ENCODE peak calls at places on chromosomes 1 and 21, in four cellular contexts. Z is mesothelial cell of epicardium, V is fibroblast of the aortic adventitia, R is H9. J is an unnamed sample.

GRCh38 chr1:83102630-83103071 is 896.3 kb downstream of the TTLL7 start:
- DNase-seq in Z (no peak), R (no peak), V (no peak), J (no peak)

GRCh38 chr21:42006765-42007164 is 3.4 kb downstream of the ZBTB21 start:
- DNase-seq in Z (no peak), V (no peak), R (no peak), J (no peak)

GRCh38 chr1:171623651-171624331 is 1.7 kb downstream of the MYOCOS start:
- DNase-seq in Z (no peak), R (no peak), V (no peak), J (no peak)

GRCh38 chr1:41679994-41680393 is 195.5 kb upstream of the EDN2 start:
- DNase-seq in V (no peak), R (no peak), Z (no peak), J (no peak)

GRCh38 chr1:114316204-114316603 is 162.5 kb upstream of the SYT6 start:
- DNase-seq in V (no peak), R (no peak), Z (no peak), J (no peak)

GRCh38 chr1:223221686-223222085 is 78.6 kb upstream of the TLR5 start:
- DNase-seq in V (no peak), Z (no peak), R (peak), J (no peak)

GRCh38 chr1:53957231-53957818 is 11.2 kb downstream of the LRRC42 start:
- DNase-seq in V (peak), R (no peak), Z (no peak), J (no peak)

GRCh38 chr1:30668546-30669327 is 54.6 kb downstream of the MATN1 start:
- DNase-seq in V (peak), Z (no peak), R (no peak), J (no peak)

GRCh38 chr1:21311016-21311415 is 20.8 kb upstream of the ECE1 start:
- DNase-seq in Z (no peak), R (no peak), V (no peak), J (no peak)

GRCh38 chr1:41641483-41641829 is 157.0 kb upstream of the EDN2 start:
- DNase-seq in R (no peak), V (no peak), Z (no peak), J (no peak)

GRCh38 chr1:72435025-72435424 is 152.7 kb upstream of the NEGR1 start:
- DNase-seq in Z (no peak), R (no peak), V (peak), J (no peak)

GRCh38 chr21:16588433-16588860 is 858.7 kb downstream of the USP25 start:
- DNase-seq in R (peak), V (peak), Z (peak), J (no peak)

GRCh38 chr1:236059011-236059410 is 5.9 kb downstream of the NID1 start:
- DNase-seq in Z (no peak), V (no peak), R (no peak), J (no peak)

GRCh38 chr1:23283660-23284602 is 60.2 kb downstream of the HNRNPR start:
- DNase-seq in V (peak), Z (no peak), R (no peak), J (no peak)

GRCh38 chr1:30258876-30259275 is 464.5 kb downstream of the MATN1 start:
- DNase-seq in R (no peak), Z (no peak), V (no peak), J (no peak)

GRCh38 chr1:220924331-220924730 is 45.1 kb downstream of the HLX start:
- DNase-seq in Z (no peak), R (no peak), V (no peak), J (no peak)

GRCh38 chr1:181083842-181084605 is 4.5 kb upstream of the IER5 start:
- DNase-seq in V (peak), R (peak), Z (no peak), J (peak)

GRCh38 chr1:174984952-174985351 is 14.8 kb upstream of the CACYBP start:
- DNase-seq in Z (no peak), V (no peak), R (no peak), J (no peak)
- TF ChIP-seq CTCF in Z (no peak), V (no peak), R (no peak), J (no peak)

DNA sequence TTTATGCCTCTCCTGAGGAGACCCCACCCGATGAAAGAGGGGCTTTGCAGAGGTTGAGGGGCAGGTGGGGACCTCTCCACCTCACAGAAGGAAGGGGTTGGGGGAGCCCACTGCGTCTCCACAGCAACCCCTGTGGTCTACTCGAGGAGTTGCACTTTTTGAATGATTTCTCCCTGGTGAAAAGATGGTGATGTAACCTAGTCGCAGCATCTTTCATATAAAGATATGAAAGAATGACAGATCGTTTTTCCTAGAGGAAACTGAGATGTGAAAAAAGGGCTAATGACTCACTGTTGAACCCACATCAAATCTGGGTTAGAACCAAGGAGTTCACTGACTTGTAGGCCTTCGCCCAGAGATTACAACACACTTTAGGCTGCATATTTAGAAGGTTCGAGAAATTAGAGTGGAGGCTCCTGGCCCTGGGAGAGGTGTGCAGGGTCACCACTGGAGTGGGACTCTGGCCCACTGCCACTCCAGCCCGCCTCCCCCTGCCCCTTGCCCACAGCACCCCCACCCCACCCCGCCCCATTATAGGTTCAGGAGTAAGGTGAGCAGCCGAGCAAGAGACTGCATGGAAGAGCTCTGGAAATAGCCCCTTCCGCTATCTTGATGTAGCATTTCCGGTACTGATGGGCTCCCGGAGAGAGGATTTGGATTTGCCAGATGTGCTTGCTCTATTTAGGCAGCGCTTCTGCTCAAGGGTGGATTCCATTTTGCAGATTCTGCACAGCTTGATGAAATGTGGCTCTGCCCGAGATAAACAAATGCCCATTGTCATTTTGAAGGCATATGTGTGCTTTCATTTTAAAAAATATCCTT is 6.7 kb downstream of the TGFB2 start:
- DNase-seq in R (peak), Z (no peak), V (peak), J (peak)
- TF ChIP-seq CTCF in R (peak), Z (no peak), V (peak), J (no peak)

GRCh38 chr1:48680411-48681035 is 96.2 kb downstream of the BEND5 start:
- DNase-seq in R (peak), V (no peak), Z (no peak), J (no peak)
- TF ChIP-seq CTCF in R (peak), V (no peak), Z (no peak), J (no peak)

DNA sequence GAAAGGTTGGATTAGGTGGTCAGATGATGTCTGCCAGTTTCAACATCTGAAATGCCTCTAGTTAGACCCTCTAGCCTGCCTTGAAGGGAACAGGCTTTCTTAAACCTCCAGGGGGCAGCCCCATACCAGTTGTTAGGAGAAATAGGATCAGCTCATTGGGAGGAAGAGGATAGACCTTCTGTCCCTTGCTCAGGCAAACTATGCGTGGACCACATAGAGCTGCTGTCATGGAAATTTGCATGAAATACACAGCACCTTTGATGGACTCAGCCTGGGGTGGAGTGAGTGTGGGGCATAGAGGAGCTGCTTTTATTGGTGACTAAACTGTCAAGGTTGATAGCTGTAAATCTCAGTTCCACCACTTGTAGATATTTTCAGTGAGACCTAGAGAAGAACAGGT is 38.4 kb upstream of the SPAG17 start:
- DNase-seq in V (peak), Z (no peak), R (peak), J (no peak)
- TF ChIP-seq CTCF in V (peak), Z (no peak), R (peak), J (no peak)

DNA sequence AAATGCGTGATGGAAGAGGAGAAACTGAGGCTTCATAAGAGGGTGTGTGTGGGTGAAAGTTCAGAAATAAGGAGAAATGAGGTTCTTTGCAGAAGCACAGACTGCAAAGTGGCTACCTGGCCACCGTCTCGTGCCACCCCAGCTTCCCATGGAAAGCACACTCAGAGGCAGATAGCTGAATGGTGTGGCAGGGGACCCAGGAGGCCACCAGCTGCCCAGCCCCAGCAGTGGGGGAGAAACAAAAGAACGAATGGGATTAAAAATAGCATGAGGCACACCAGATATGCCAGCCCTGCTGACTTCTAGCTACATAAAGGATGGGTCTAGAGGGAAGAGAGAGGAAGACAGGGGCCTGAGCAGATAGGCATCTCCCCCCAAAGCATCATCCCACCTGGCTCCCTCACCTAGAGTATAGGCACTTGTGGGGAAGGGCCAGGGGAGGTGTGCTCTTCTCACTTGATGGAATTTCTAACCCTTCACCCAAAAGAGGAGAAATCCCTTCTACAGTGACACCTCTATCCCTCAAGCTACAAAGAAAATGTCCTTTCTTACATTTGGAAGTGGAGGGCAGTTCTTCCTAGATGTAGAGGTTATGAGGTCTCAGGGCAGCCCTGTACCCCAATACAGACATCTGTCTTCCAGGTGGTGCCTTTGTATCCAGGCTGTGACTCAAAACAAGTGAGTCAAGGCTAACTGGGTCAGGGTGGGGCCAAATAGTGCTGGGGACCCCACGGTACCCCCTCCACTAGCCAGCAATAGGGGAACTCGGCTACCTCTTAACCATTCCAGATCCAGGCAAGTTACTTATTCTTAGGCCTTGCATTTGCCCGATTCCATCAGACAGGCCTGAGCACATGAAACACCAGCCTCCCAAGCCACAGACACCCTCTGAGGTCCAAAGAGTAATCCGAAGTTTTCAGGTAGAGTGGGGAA is 3.5 kb downstream of the HDGF start:
- DNase-seq in R (no peak), V (no peak), Z (no peak), J (no peak)
- TF ChIP-seq CTCF in R (peak), V (no peak), Z (no peak), J (no peak)

GRCh38 chr1:212783976-212784375 is 7.6 kb downstream of the NSL1 start:
- DNase-seq in R (no peak), Z (no peak), V (no peak), J (no peak)
- TF ChIP-seq CTCF in R (no peak), Z (no peak), V (no peak), J (no peak)

GRCh38 chr1:42861014-42861399 is 14.6 kb downstream of the ZNF691 start:
- DNase-seq in Z (no peak), R (no peak), V (no peak), J (no peak)

GRCh38 chr1:42860339-42861013 is 14.1 kb downstream of the ZNF691 start:
- DNase-seq in Z (no peak), R (no peak), V (no peak), J (no peak)
- TF ChIP-seq CTCF in Z (no peak), R (peak), V (peak), J (no peak)

DNA sequence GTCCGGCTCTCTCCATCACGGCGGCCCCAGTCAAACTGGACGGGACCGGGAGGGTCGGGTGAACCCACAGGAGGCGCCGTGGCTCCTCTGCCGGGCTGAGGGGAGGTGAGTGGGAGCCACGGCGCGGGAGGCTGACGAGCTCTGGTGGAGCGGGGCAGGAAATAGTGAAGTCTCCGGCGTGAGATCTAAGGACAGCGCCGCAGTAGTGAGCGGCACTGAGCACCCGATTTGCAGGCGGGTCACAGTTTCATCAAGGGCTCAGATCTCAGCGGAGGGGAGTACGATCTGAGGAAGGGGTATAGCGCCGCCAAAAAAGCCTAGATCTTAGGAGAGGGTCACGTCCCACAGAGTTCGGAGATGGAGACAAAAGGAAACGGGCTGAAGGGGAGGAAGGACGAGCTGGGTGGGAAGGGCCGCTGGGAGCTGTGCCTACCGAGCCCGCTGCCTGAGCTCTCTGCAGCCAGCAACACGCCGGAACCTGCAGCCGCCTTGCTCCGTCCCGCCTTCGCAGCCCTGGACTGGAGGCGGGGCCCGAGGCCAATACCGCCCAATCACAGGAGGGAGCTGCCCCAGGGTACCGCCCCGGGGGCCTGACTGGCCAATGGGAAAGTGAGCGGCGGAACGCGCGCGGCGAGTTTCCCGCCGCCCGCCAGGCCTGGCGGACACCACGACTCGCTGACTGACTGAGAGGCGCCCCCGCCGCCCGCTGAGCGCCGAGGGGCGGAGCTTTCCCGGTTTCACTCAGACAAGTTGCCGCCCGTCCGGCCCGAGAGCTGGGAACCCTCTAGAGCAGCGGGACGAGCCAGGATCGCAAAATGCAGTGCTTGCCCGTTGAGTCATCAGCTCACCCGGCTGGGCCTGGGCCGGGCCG is 1.9 kb downstream of the SFN start:
- DNase-seq in R (peak), V (peak), Z (peak), J (peak)
- TF ChIP-seq CTCF in R (no peak), V (no peak), Z (no peak), J (no peak)

GRCh38 chr21:39097335-39097861 is 85.9 kb downstream of the PSMG1 start:
- DNase-seq in V (no peak), Z (no peak), R (no peak), J (no peak)
- TF ChIP-seq CTCF in V (no peak), Z (no peak), R (no peak), J (no peak)

GRCh38 chr21:27143476-27143875 is 176.6 kb upstream of the ADAMTS5 start:
- DNase-seq in V (no peak), Z (no peak), R (no peak), J (no peak)

GRCh38 chr21:27149034-27149433 is 182.1 kb upstream of the ADAMTS5 start:
- DNase-seq in V (peak), Z (no peak), R (no peak), J (no peak)

GRCh38 chr21:27146268-27146667 is 179.4 kb upstream of the ADAMTS5 start:
- DNase-seq in R (no peak), Z (no peak), V (no peak), J (no peak)

DNA sequence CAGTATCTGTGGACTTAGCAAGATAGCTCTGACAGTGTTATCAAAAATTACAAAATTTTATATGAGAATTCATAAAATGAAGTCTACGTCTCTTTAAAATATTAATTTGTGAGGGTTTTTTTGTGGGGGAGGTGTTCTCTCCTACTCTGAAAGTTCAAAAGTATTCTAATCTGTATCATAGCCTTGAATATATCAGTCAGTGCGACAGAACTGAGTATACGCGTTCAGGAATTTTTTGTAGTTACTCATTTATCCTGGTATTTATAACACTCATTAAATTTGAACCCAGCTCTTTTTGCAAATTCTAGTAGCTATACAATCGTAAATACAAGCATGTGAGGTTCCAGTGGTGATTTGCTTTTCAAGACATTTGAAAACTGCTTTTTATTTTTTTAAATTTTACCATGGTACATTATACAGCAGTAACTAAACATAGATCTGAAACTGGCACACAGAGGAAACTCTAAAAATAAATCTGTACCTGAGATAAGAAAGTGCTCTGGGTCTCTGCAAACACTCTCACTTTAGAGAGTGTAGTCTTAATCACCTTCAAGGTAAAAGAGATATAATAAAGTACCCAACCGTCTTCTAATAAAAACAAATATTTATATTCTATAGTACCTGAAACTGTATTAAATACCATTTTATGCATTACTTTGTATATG is 178.4 kb upstream of the ADAMTS5 start:
- DNase-seq in R (no peak), Z (no peak), V (no peak), J (no peak)
- TF ChIP-seq CTCF in R (no peak), Z (no peak), V (no peak), J (no peak)